ENCODE peak calls at places on chromosomes 11 and 22, in ten cellular contexts. C is progenitor cell of endocrine pancreas; A is RWPE1; T is NCI-H460; O is activated CD4-positive, alpha-beta T cell treated with anti-CD3 and anti-CD28 coated beads, Interleukin-2, amount 50 U/mL, for 24 hours; M is GDM1; W is HS-5; V is activated T-cell treated with anti-CD3 and anti-CD28 coated beads, Interleukin-2, amount 50 U/mL, for 48 hours; Z is left lung; B is posterior cingulate gyrus. F is an unnamed sample.
A peak's percentile ranks its signal among the peaks of the same experiment; 100 is the strongest.

GRCh38 chr11:85875505-85875904 is 20.3 kb downstream of the CCDC83 start:
- DNase-seq in B (no peak), V (no peak), T (no peak), M (no peak), W (peak; percentile 48), C (no peak), A (peak; percentile 24), Z (no peak), O (no peak), F (no peak)

GRCh38 chr22:23058481-23059336 is 11.6 kb upstream of the GNAZ start:
- DNase-seq in O (no peak), T (no peak), Z (no peak), B (no peak), W (no peak), M (no peak), V (peak; percentile 8), A (no peak), C (no peak), F (no peak)

GRCh38 chr11:61290905-61291690 is 4.0 kb downstream of the VWCE start:
- DNase-seq in B (no peak), C (no peak), A (no peak), M (no peak), W (no peak), Z (no peak), V (no peak), O (no peak), T (no peak), F (no peak)

GRCh38 chr22:42116848-42117424 is 13.7 kb downstream of the CYP2D6 start:
- DNase-seq in M (no peak), W (no peak), Z (peak; percentile 39), B (no peak), O (no peak), V (no peak), A (no peak), T (no peak), C (no peak), F (no peak)

GRCh38 chr11:35735903-35736302 is 73.3 kb downstream of the TRIM44 start:
- DNase-seq in C (no peak), M (no peak), V (no peak), O (no peak), T (no peak), W (no peak), Z (no peak), A (no peak), B (no peak), F (no peak)

GRCh38 chr11:1926156-1927031 is 6.9 kb downstream of the TNNT3 start:
- DNase-seq in O (no peak), T (no peak), C (no peak), B (no peak), Z (peak; percentile 71), M (no peak), W (no peak), V (no peak), A (no peak), F (peak; percentile 47)

GRCh38 chr11:58289266-58289665 is 21.2 kb upstream of the OR10W1 start:
- DNase-seq in B (no peak), T (no peak), O (no peak), V (no peak), Z (no peak), A (no peak), W (no peak), C (no peak), M (no peak), F (no peak)

GRCh38 chr22:36144886-36145541 is 15.5 kb downstream of the APOL3 start:
- DNase-seq in C (peak; percentile 21), A (peak; percentile 25), T (peak; percentile 24), B (peak; percentile 62), O (no peak), Z (no peak), W (no peak), M (peak; percentile 44), V (peak; percentile 39), F (peak; percentile 81)

GRCh38 chr11:112728716-112729115 is 232.5 kb upstream of the NCAM1 start:
- DNase-seq in B (no peak), Z (no peak), W (no peak), M (no peak), T (no peak), V (no peak), O (no peak), C (no peak), A (no peak), F (no peak)

GRCh38 chr11:17894929-17895658 is 117.8 kb downstream of the SERGEF start:
- DNase-seq in A (no peak), M (no peak), C (no peak), W (no peak), B (peak; percentile 65), T (no peak), Z (no peak), O (no peak), V (no peak), F (no peak)

GRCh38 chr11:68998390-68998911 is 14.6 kb downstream of the MRGPRF start:
- DNase-seq in Z (peak; percentile 31), O (no peak), V (no peak), C (no peak), B (no peak), T (no peak), A (no peak), W (no peak), M (no peak), F (no peak)